ENCODE peak calls at places on chromosome 7, in nine cellular contexts. G is transverse colon, A is choroid plexus epithelial cell, I is endothelial cell, S is upper lobe of right lung, T is colonic mucosa, Z is brain microvascular endothelial cell, Y is right lobe of liver, J is progenitor cell of endocrine pancreas. R is an unnamed sample.

GRCh38 chr7:95126053-95126709 is 198.2 kb downstream of the PON1 start:
- DNase-seq in T (no peak), Z (no peak), Y (no peak), J (no peak), S (no peak), I (peak), G (no peak), A (no peak), R (no peak)

GRCh38 chr7:43873300-43873699 is 4.0 kb upstream of the MRPS24 start:
- DNase-seq in G (peak), S (no peak), Y (no peak), T (peak), I (no peak), J (no peak), Z (peak), A (peak), R (peak)

GRCh38 chr7:95246935-95247370 is 77.4 kb downstream of the PON1 start:
- DNase-seq in G (peak), J (peak), I (peak), A (peak), Y (no peak), Z (peak), S (no peak), T (peak), R (peak)

GRCh38 chr7:87151701-87152111 is 547 bp upstream of the DMTF1 start:
- DNase-seq in T (no peak), Y (no peak), Z (no peak), J (no peak), A (no peak), I (no peak), S (no peak), G (no peak), R (no peak)

GRCh38 chr7:145902123-145902522 is 214.5 kb upstream of the CNTNAP2 start:
- DNase-seq in J (no peak), S (no peak), A (no peak), Z (no peak), G (no peak), Y (no peak), I (no peak), T (no peak), R (no peak)

GRCh38 chr7:157077986-157078644 is 60.6 kb upstream of the UBE3C start:
- DNase-seq in I (peak), A (peak), T (no peak), Z (peak), S (no peak), J (peak), G (no peak), Y (no peak), R (no peak)

GRCh38 chr7:151880688-151881087 is 3.8 kb upstream of the PRKAG2 start:
- DNase-seq in A (no peak), I (no peak), Z (no peak), G (no peak), J (no peak), T (no peak), S (no peak), Y (no peak), R (no peak)

GRCh38 chr7:95335093-95335492 is 10.8 kb upstream of the PON1 start:
- DNase-seq in J (no peak), A (peak), S (no peak), Y (no peak), G (no peak), I (no peak), Z (peak), T (no peak), R (peak)

GRCh38 chr7:47709051-47709450 is 127.1 kb upstream of the TNS3 start:
- DNase-seq in J (no peak), T (no peak), I (no peak), A (no peak), Y (no peak), Z (no peak), S (no peak), G (no peak), R (no peak)

GRCh38 chr7:142303650-142304049 is 45.8 kb upstream of the PRSS58 start:
- DNase-seq in Y (no peak), G (no peak), A (no peak), J (no peak), S (no peak), I (peak), T (no peak), Z (no peak), R (no peak)

GRCh38 chr7:144835166-144835611 is 664 bp downstream of the TPK1 start:
- DNase-seq in G (peak), Y (peak), S (no peak), A (peak), J (no peak), I (peak), Z (peak), T (peak), R (no peak)

GRCh38 chr7:127650842-127651555 is 995 bp upstream of the SND1 start:
- DNase-seq in Z (no peak), J (no peak), T (no peak), Y (no peak), S (no peak), G (peak), I (peak), A (peak), R (no peak)
- TF ChIP-seq CTCF in Z (no peak), J (no peak), T (no peak), Y (no peak), S (no peak), G (no peak), I (no peak), A (no peak), R (no peak)

GRCh38 chr7:78444267-78444666 is 645.7 kb downstream of the PHTF2 start:
- DNase-seq in T (no peak), Y (no peak), A (no peak), S (no peak), I (no peak), G (no peak), J (no peak), Z (no peak), R (no peak)

GRCh38 chr7:78448915-78449314 is 650.3 kb downstream of the PHTF2 start:
- DNase-seq in I (no peak), S (no peak), Y (no peak), T (no peak), Z (no peak), G (no peak), A (no peak), J (no peak), R (no peak)

GRCh38 chr7:78438433-78438832 is 639.9 kb downstream of the PHTF2 start:
- DNase-seq in S (no peak), I (no peak), G (no peak), A (no peak), T (no peak), J (no peak), Z (no peak), Y (no peak), R (no peak)

GRCh38 chr7:78441737-78442136 is 643.2 kb downstream of the PHTF2 start:
- DNase-seq in G (no peak), T (no peak), Y (no peak), Z (no peak), J (no peak), A (no peak), S (no peak), I (no peak), R (no peak)

GRCh38 chr7:78443811-78444210 is 645.2 kb downstream of the PHTF2 start:
- DNase-seq in Z (no peak), S (no peak), Y (no peak), I (no peak), T (no peak), A (no peak), G (no peak), J (no peak), R (no peak)
- TF ChIP-seq CTCF in Z (no peak), S (no peak), Y (no peak), I (no peak), T (no peak), A (no peak), G (no peak), J (no peak), R (no peak)

DNA sequence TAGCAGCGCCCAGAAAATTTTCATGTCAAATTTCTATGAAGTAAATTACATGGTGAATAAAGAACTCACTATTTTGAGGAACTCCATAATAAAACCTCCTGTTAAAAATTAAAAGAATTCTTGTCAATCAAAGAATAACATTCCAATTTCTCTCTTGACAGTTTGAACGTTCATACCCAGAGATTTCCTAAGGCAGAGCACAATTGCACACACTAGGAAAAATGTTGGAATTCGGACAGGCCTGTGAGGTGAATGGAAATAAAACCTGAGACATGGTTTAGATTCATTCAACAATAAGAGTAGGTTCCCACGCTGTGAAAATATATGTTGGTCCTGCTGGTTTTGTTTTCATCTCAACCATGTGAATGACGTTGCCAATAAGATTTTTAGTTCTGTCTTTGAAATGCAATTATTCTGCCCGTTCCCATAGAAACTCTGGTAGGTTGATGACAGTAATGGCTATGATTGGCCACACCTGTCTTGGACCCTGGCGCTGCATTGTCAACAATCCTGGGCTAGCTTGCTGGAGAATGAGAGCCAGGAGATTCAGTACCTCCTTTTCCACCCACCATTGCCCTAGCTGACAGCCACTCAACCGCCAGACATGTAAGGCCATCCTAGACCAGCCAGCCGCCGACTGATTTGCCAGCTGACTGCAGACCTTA is 43.3 kb upstream of the RAPGEF5 start:
- DNase-seq in Y (no peak), S (no peak), G (no peak), I (no peak), T (no peak), Z (no peak), A (no peak), J (no peak), R (no peak)
- TF ChIP-seq CTCF in Y (no peak), S (no peak), G (no peak), I (no peak), T (no peak), Z (no peak), A (no peak), J (no peak), R (no peak)

DNA sequence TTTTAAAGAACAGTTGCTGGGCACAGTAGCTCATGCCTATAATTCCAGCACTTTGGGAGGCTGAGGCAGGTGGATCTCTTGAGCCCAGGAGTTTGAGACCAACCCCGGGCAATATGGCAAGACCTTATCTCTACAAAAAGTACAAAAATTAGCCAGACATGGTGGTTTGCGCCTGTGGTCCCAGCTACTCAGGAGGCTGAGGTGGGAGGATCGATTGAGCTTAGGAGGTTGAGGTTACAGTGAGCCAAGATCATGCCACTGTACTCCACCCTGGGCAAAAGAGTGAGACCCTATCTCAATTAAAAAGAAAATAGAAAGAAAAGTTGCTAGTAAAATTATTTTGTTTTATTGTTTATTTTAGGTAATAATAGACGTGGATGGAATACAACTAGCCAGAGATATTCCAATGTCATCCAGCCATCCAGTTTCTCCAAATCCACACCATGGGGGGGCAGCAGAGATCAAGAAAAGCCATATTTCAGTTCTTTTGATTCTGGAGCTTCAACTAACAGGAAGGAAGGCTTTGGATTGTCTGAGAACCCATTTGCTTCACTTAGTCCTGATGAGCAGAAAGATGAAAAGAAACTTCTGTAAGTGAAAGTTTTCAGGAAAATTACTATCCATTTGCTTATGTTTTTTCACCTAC is 3.0 kb downstream of the NUP42 start:
- DNase-seq in A (peak), J (no peak), I (peak), Y (no peak), G (peak), S (no peak), Z (peak), T (peak), R (peak)
- TF ChIP-seq CTCF in A (peak), J (peak), I (peak), Y (peak), G (peak), S (peak), Z (peak), T (peak), R (peak)

GRCh38 chr7:111312966-111313365 is 222.0 kb downstream of the LRRN3 start:
- DNase-seq in Z (peak), S (no peak), I (no peak), T (no peak), Y (no peak), J (no peak), G (no peak), A (peak), R (no peak)
- TF ChIP-seq CTCF in Z (peak), S (no peak), I (no peak), T (no peak), Y (no peak), J (no peak), G (no peak), A (peak), R (no peak)

R was measured in AG09319.